ENCODE peak calls at places on chromosomes 16 and 17, in nine cellular contexts. Z, R, H, D, I, T, N, E and A are unnamed samples.

GRCh38 chr16:10122546-10122945 is 59.7 kb downstream of the GRIN2A start:
- DNase-seq in H (no peak), I (no peak), N (no peak), Z (peak), E (no peak), R (no peak), T (no peak), D (no peak), A (no peak)

GRCh38 chr16:88086571-88087516 is 135.6 kb downstream of the BANP start:
- DNase-seq in I (no peak), T (peak), R (no peak), Z (no peak), D (no peak), H (no peak), E (no peak), N (no peak), A (no peak)

GRCh38 chr17:79133986-79134385 is 59.4 kb downstream of the ENGASE start:
- DNase-seq in D (no peak), E (no peak), Z (no peak), H (no peak), N (no peak), R (no peak), I (no peak), T (no peak), A (no peak)

GRCh38 chr17:15456486-15456885 is 10.9 kb downstream of the CDRT4 start:
- DNase-seq in Z (no peak), R (no peak), I (no peak), T (no peak), N (no peak), D (peak), E (no peak), H (no peak), A (no peak)

GRCh38 chr16:88505405-88506082 is 52.5 kb downstream of the ZFPM1 start:
- DNase-seq in Z (peak), E (no peak), T (no peak), H (peak), I (peak), R (peak), D (peak), N (peak), A (no peak)

GRCh38 chr17:42472709-42473521 is 14.2 kb downstream of the ATP6V0A1 start:
- DNase-seq in Z (no peak), N (no peak), R (no peak), I (no peak), T (no peak), D (no peak), E (no peak), H (peak), A (no peak)

GRCh38 chr17:67156269-67157199 is 88.5 kb downstream of the HELZ start:
- DNase-seq in H (no peak), R (no peak), Z (peak), T (no peak), D (no peak), N (no peak), E (no peak), I (peak), A (no peak)

GRCh38 chr17:39973496-39973895 is 7.1 kb upstream of the PSMD3 start:
- DNase-seq in N (no peak), T (peak), Z (no peak), E (no peak), I (no peak), H (no peak), R (no peak), D (no peak), A (no peak)

GRCh38 chr17:2906907-2907306 is 110.7 kb downstream of the RAP1GAP2 start:
- DNase-seq in H (no peak), T (no peak), R (no peak), I (no peak), E (no peak), N (no peak), D (no peak), Z (no peak), A (no peak)

GRCh38 chr16:14489460-14489859 is 140.6 kb downstream of the PARN start:
- DNase-seq in H (peak), R (no peak), I (peak), N (no peak), Z (peak), T (no peak), E (no peak), D (no peak), A (no peak)

GRCh38 chr17:16446338-16446983 is 31.1 kb downstream of the TRPV2 start:
- DNase-seq in D (no peak), N (no peak), H (peak), I (no peak), R (no peak), Z (no peak), T (no peak), E (no peak), A (no peak)

GRCh38 chr16:30950516-30951073 is 1.7 kb downstream of the ORAI3 start:
- DNase-seq in E (no peak), D (no peak), I (no peak), T (no peak), Z (no peak), R (no peak), N (no peak), H (no peak), A (no peak)

GRCh38 chr17:68175905-68176304 is 71.9 kb upstream of the AMZ2 start:
- DNase-seq in T (no peak), H (no peak), E (no peak), N (no peak), I (no peak), Z (no peak), D (no peak), R (no peak), A (no peak)

GRCh38 chr17:77127735-77128361 is 12.9 kb upstream of the SEC14L1 start:
- DNase-seq in Z (peak), D (no peak), I (no peak), N (peak), R (peak), T (peak), E (peak), H (peak), A (no peak)